ENCODE peak calls at places on chromosomes 5 and 9, in ten cellular contexts. R is AG04450; N is activated naive CD8-positive, alpha-beta T cell treated with anti-CD3 and anti-CD28 coated beads, Interleukin-2, amount 50 U/mL, for 24 hours; J is Right ventricle myocardium superior; Q is GM03348; L is ovary; V is NCI-H187; S is IMR-90; W is H4; Y is NCI-H774. E is an unnamed sample.

GRCh38 chr5:39104221-39104620 is 30.0 kb upstream of the RICTOR start:
- DNase-seq in R (no peak), N (no peak), J (no peak), Q (no peak), L (no peak), V (no peak), S (no peak), W (no peak), Y (no peak), E (no peak)

GRCh38 chr5:74017786-74018211 is 391.8 kb downstream of the ARHGEF28 start:
- DNase-seq in R (peak), N (no peak), J (no peak), Q (peak), L (no peak), V (no peak), S (peak), W (peak), Y (no peak), E (no peak)

GRCh38 chr5:67773439-67773988 is 442.0 kb upstream of the PIK3R1 start:
- DNase-seq in R (no peak), N (no peak), J (peak), Q (no peak), L (no peak), V (no peak), S (no peak), W (peak), Y (no peak), E (no peak)

GRCh38 chr5:72721844-72722243 is 94.6 kb upstream of the TNPO1 start:
- DNase-seq in R (no peak), N (no peak), J (no peak), Q (no peak), L (no peak), V (no peak), S (no peak), W (no peak), Y (no peak), E (no peak)

GRCh38 chr5:166725585-166725984 is 1565.9 kb upstream of the WWC1 start:
- DNase-seq in R (no peak), N (no peak), J (no peak), Q (no peak), L (no peak), V (no peak), S (no peak), W (no peak), Y (no peak), E (no peak)

GRCh38 chr5:151222769-151223446 is 984 bp downstream of the CCDC69 start:
- DNase-seq in R (no peak), N (peak), J (peak), Q (no peak), L (no peak), V (no peak), S (no peak), W (no peak), Y (no peak), E (no peak)

GRCh38 chr5:159928122-159928960 is 12.1 kb downstream of the ADRA1B start:
- DNase-seq in R (peak), N (no peak), J (peak), Q (peak), L (no peak), V (no peak), S (peak), W (peak), Y (no peak), E (no peak)

GRCh38 chr5:120789918-120790714 is 326.0 kb downstream of the PRR16 start:
- DNase-seq in R (no peak), N (no peak), J (no peak), Q (no peak), L (no peak), V (no peak), S (no peak), W (no peak), Y (no peak), E (no peak)

GRCh38 chr9:35367451-35367850 is 122.5 kb upstream of the RUSC2 start:
- DNase-seq in R (peak), N (no peak), J (no peak), Q (peak), L (no peak), V (no peak), S (peak), W (peak), Y (no peak), E (no peak)

GRCh38 chr9:94912700-94913249 is 186.3 kb downstream of the AOPEP start:
- DNase-seq in R (peak), N (no peak), J (no peak), Q (peak), L (peak), V (no peak), S (peak), W (peak), Y (no peak), E (no peak)

GRCh38 chr9:70257991-70258691 is 637 bp upstream of the SMC5 start:
- DNase-seq in R (peak), N (no peak), J (no peak), Q (peak), L (peak), V (peak), S (peak), W (peak), Y (peak), E (peak)

GRCh38 chr9:106307670-106308069 is 555.3 kb upstream of the ZNF462 start:
- DNase-seq in R (no peak), N (no peak), J (no peak), Q (no peak), L (no peak), V (no peak), S (no peak), W (no peak), Y (no peak), E (no peak)

GRCh38 chr5:54148858-54149257 is 161.5 kb downstream of the ARL15 start:
- DNase-seq in R (no peak), N (no peak), J (no peak), Q (no peak), L (no peak), V (no peak), S (peak), W (no peak), Y (no peak), E (no peak)

GRCh38 chr5:131264453-131265200 is 774 bp downstream of the CDC42SE2 start:
- DNase-seq in R (no peak), N (peak), J (peak), Q (peak), L (no peak), V (no peak), S (peak), W (no peak), Y (no peak), E (no peak)

GRCh38 chr5:52895572-52896296 is 93.4 kb upstream of the ITGA2 start:
- DNase-seq in R (no peak), N (no peak), J (no peak), Q (no peak), L (no peak), V (no peak), S (no peak), W (no peak), Y (no peak), E (no peak)

GRCh38 chr5:141007791-141008190 is 41.5 kb downstream of the PCDHAC2 start:
- DNase-seq in R (no peak), N (no peak), J (no peak), Q (no peak), L (no peak), V (no peak), S (no peak), W (no peak), Y (no peak), E (no peak)

GRCh38 chr9:114371986-114372917 is 15.5 kb downstream of the AKNA start:
- DNase-seq in R (no peak), N (peak), J (no peak), Q (no peak), L (no peak), V (no peak), S (no peak), W (no peak), Y (no peak), E (no peak)

GRCh38 chr5:34586117-34586885 is 69.8 kb upstream of the RAI14 start:
- DNase-seq in R (peak), N (no peak), J (no peak), Q (peak), L (no peak), V (no peak), S (peak), W (peak), Y (no peak), E (no peak)

GRCh38 chr5:60961685-60962084 is 16.7 kb downstream of the NDUFAF2 start:
- DNase-seq in R (no peak), N (no peak), J (no peak), Q (no peak), L (no peak), V (no peak), S (peak), W (peak), Y (no peak), E (no peak)

GRCh38 chr9:109905472-109905871 is 125.5 kb downstream of the PALM2AKAP2 start:
- DNase-seq in R (no peak), N (no peak), J (no peak), Q (no peak), L (no peak), V (no peak), S (no peak), W (no peak), Y (no peak), E (no peak)

GRCh38 chr9:15927131-15927530 is 374.3 kb downstream of the CCDC171 start:
- DNase-seq in R (no peak), N (no peak), J (no peak), Q (peak), L (no peak), V (no peak), S (peak), W (no peak), Y (no peak), E (no peak)

GRCh38 chr9:108671156-108671555 is 184.6 kb downstream of the ACTL7B start:
- DNase-seq in R (no peak), N (no peak), J (no peak), Q (peak), L (no peak), V (no peak), S (peak), W (peak), Y (no peak), E (peak)

GRCh38 chr5:179317411-179318192 is 27.7 kb downstream of the ADAMTS2 start:
- DNase-seq in R (no peak), N (no peak), J (peak), Q (no peak), L (no peak), V (no peak), S (no peak), W (no peak), Y (no peak), E (no peak)

GRCh38 chr5:7642029-7642428 is 208.9 kb downstream of the CFAP90 start:
- DNase-seq in R (no peak), N (no peak), J (no peak), Q (no peak), L (no peak), V (no peak), S (no peak), W (no peak), Y (no peak), E (no peak)

GRCh38 chr9:129473523-129474244 is 147.2 kb downstream of the C9orf50 start:
- DNase-seq in R (no peak), N (no peak), J (peak), Q (peak), L (peak), V (no peak), S (peak), W (peak), Y (no peak), E (no peak)

GRCh38 chr5:178287091-178287790 is 54.6 kb upstream of the PHYKPL start:
- DNase-seq in R (no peak), N (no peak), J (peak), Q (no peak), L (no peak), V (no peak), S (no peak), W (no peak), Y (no peak), E (no peak)

GRCh38 chr5:125551246-125551645 is 804.8 kb upstream of the ZNF608 start:
- DNase-seq in R (no peak), N (no peak), J (no peak), Q (no peak), L (no peak), V (no peak), S (peak), W (no peak), Y (no peak), E (no peak)